ENCODE peak calls at places on chromosomes 13 and 19, in four cellular contexts. H is K562, V is HepG2, J is HEK293T. R is an unnamed sample.

GRCh38 chr13:50075619-50076097 is 60.4 kb downstream of the KCNRG start:
- DNase-seq in V (no peak), J (no peak), H (no peak), R (no peak)

GRCh38 chr19:58319241-58319640 is 7.6 kb upstream of the ZSCAN22 start:
- DNase-seq in H (no peak), V (no peak), J (no peak), R (no peak)

GRCh38 chr13:21219044-21219381 is 42.6 kb downstream of the MRPL57 start:
- DNase-seq in H (no peak), J (no peak), V (no peak), R (no peak)

GRCh38 chr13:67880916-67881315 is 650.8 kb upstream of the PCDH9 start:
- DNase-seq in H (no peak), J (no peak), V (no peak), R (no peak)

GRCh38 chr13:31797154-31797775 is 57.9 kb downstream of the RXFP2 start:
- DNase-seq in V (peak; percentile 3), J (peak; percentile 39), H (peak; percentile 1), R (no peak)

GRCh38 chr13:41827507-41828213 is 133.2 kb downstream of the VWA8 start:
- DNase-seq in J (no peak), H (no peak), V (no peak), R (no peak)

GRCh38 chr13:61128850-61129645 is 286.6 kb downstream of the PCDH20 start:
- DNase-seq in J (no peak), V (no peak), H (no peak), R (no peak)

GRCh38 chr13:67351915-67352314 is 121.8 kb upstream of the PCDH9 start:
- DNase-seq in V (no peak), H (no peak), J (no peak), R (no peak)

GRCh38 chr19:4713384-4713951 is 10.2 kb downstream of the DPP9 start:
- DNase-seq in J (no peak), V (no peak), H (no peak), R (no peak)

GRCh38 chr13:42041017-42041683 is 7.3 kb upstream of the DGKH start:
- DNase-seq in J (peak; percentile 40), V (no peak), H (peak; percentile 55), R (peak; percentile 55)

GRCh38 chr13:32229443-32229842 is 85.7 kb downstream of the ZAR1L start:
- DNase-seq in H (no peak), J (no peak), V (no peak), R (no peak)

GRCh38 chr13:111476197-111476596 is 155.8 kb downstream of the TEX29 start:
- DNase-seq in H (no peak), V (no peak), J (no peak), R (no peak)
- TF ChIP-seq SP1 in H (no peak), V (no peak), J (no peak), R (no peak)

GRCh38 chr13:64770743-64771142 is 2459.4 kb downstream of the PCDH9 start:
- DNase-seq in J (no peak), H (no peak), V (no peak), R (no peak)

DNA sequence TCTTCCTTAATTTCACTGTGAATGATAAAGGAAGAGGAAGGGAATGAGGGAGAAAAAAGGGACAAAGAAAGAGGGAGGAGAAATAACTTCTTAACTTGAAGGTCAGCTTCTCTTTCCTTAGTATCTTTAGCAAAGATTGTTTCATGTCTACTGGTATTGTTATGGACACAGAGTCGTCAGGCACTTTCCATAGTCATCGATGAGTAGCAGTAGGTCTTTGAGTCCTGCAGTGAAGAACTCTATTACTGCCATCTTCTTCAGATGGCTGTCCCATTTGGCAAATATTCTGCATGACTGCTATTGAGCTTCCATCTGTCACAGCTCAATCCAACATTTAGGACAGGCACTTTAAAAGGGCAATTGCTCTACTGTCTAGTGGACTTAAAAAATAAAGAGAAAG is 2463.1 kb downstream of the PCDH9 start:
- DNase-seq in J (no peak), V (no peak), H (no peak), R (no peak)
- TF ChIP-seq ELF4 in J (no peak), V (no peak), H (no peak), R (no peak)

DNA sequence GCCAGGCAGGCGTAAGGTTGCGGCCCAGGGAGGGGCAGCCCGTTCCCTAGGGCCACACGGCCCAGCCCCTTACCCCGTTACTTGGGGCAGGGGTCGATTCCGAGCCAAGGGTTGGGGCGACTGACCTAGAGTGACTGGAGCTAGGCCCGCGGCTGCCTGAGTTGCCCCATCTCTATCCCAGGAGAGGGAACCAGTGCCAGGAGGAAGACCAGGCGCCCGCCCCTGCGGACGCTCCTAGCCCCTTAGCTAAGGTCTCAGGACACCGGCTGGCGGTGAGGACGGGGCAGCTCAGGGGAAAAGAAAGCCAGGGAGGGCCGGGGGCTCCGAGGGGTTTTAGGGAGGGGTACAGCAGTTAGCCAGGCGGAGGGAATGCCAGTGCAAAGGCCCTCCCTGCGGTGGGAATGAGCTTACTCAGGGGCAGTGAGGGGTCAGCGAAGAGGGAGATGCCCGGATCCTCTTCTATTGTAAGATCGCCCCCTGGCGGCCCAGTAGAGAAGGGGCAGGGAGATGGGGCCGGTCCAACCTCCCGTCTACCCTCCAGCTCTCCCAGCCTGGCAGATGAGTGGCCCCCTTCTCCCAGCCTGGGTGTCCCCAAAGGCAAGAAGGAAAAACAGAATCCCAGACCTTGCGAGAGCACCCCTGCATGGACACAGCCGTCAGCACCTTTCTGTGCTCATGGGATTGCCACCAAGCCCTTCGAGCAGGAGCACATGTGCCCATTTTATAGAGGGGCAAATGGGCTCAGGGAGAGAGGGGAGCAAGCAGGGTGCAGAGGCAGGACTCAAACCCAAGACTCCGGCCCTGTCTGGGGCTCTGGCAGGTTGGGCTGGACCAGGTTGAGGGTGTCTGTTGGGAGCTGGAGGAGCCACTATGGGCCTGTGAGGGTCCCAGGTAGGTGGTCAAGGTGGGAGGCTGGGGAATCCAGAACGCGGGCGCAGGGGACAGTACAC is 16.3 kb downstream of the CILP2 start:
- DNase-seq in H (peak; percentile 78), J (peak; percentile 85), V (no peak), R (peak; percentile 84)
- TF ChIP-seq SP1 in H (no peak), J (no peak), V (no peak), R (peak; percentile 26)

GRCh38 chr13:99760456-99760855 is 211.1 kb downstream of the ZIC5 start:
- DNase-seq in H (no peak), V (no peak), J (no peak), R (no peak)

GRCh38 chr13:99758465-99759162 is 213.0 kb downstream of the ZIC5 start:
- DNase-seq in J (no peak), H (no peak), V (no peak), R (no peak)

GRCh38 chr13:99756281-99756680 is 215.3 kb downstream of the ZIC5 start:
- DNase-seq in H (no peak), J (no peak), V (peak; percentile 10), R (no peak)

GRCh38 chr13:99759163-99759552 is 212.4 kb downstream of the ZIC5 start:
- DNase-seq in H (no peak), V (no peak), J (no peak), R (no peak)

GRCh38 chr13:99757756-99758464 is 213.7 kb downstream of the ZIC5 start:
- DNase-seq in V (no peak), J (no peak), H (no peak), R (no peak)
- TF ChIP-seq ELF4 in V (no peak), J (no peak), H (no peak), R (no peak)

GRCh38 chr19:32576790-32577189 is 4.2 kb upstream of the PDCD5 start:
- DNase-seq in J (no peak), V (no peak), H (no peak), R (no peak)

GRCh38 chr19:32580353-32580900 is 563 bp upstream of the PDCD5 start:
- DNase-seq in V (no peak), J (no peak), H (no peak), R (peak; percentile 22)

GRCh38 chr19:32580901-32581703 is at the start of gene PDCD5:
- DNase-seq in H (peak; percentile 97), J (peak; percentile 97), V (peak; percentile 84), R (peak; percentile 92)

DNA sequence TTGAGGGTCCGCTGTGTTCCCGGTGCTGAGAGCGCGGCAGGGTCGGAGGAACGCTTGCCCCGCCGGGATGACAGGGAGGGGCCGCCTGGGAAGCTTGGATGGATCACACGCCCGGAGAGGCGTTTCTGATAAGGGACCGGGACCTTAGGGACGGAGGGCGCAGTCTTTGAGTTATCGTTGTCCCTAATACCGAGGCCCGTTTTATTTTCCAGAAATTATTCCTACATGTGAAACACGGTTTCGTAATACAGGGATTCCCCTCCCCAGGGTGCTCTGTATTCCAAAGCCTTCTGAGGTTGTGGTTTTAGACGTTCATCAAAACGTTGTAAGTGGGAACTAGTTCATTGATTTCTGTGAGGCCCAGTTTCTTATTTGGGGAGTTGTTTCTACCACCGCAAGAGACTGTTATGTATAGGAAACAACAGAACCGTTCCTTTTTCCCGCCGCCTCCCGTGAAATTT is 744 bp downstream of the PDCD5 start:
- DNase-seq in H (peak; percentile 60), V (no peak), J (peak; percentile 35), R (peak; percentile 21)
- TF ChIP-seq SP1 in H (no peak), V (no peak), J (no peak), R (no peak)

GRCh38 chr13:113991191-113991669 is 17.4 kb upstream of the C13orf46 start:
- DNase-seq in V (no peak), H (no peak), J (no peak), R (no peak)
- TF ChIP-seq ELF4 in V (no peak), H (no peak), J (no peak), R (no peak)

DNA sequence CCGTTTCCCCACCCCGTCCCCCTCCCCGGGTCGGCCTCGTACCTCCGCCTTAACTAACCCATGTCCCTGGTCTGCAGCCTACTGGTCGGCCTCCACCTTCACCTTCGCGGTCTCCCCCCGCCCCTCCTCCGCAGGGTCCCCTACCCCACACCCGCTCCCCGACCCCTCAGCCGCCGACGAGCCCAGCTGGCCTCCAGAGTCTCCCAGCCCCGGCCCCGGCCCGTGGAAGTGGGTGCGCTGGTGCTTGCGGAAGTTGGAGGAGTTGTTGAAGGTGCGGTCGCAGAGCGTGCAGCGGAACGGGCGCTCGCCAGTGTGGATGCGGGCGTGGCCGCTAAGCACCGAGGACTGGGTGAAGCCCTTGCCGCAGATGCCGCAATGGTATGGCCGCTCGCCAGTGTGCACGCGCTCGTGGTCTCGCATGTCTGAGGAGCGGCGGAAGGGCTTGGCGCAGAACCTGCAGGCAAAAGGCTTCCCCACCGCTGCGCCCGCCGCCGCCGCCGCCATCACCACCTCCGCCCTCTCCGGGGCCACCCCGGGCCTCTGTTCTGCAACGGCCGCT is 2.6 kb downstream of the ZNF784 start:
- DNase-seq in H (no peak), V (no peak), J (no peak), R (no peak)
- TF ChIP-seq SP1 in H (no peak), V (no peak), J (no peak), R (no peak)

GRCh38 chr13:101397742-101398141 is 18.6 kb downstream of the NALCN start:
- DNase-seq in J (no peak), H (no peak), V (no peak), R (no peak)

GRCh38 chr13:101399365-101399764 is 16.9 kb downstream of the NALCN start:
- DNase-seq in V (no peak), J (no peak), H (no peak), R (no peak)

GRCh38 chr13:101401196-101401595 is 15.1 kb downstream of the NALCN start:
- DNase-seq in J (no peak), V (no peak), H (no peak), R (no peak)

GRCh38 chr13:101398920-101399319 is 17.4 kb downstream of the NALCN start:
- DNase-seq in V (no peak), J (no peak), H (no peak), R (no peak)

DNA sequence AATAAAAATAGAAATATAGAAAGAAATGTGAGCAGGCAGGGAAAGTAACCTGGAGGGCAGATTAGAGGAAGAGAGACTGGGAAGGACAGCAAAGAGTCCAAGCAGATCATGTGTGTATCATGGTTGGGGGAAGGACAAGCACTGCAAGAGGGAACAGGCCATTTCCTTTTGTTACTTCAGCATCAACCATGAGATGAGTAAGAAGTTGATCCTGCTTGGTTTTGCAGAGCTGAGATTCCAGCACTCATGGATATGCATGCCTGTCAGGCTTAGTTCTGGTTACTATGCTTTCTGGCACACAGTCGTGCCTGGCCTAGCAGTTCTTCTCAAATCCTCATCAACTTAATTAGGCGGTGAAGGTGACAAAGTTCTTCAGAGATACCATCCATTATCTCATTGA is 18.1 kb downstream of the NALCN start:
- DNase-seq in H (no peak), V (no peak), J (no peak), R (no peak)
- TF ChIP-seq ELF4 in H (no peak), V (no peak), J (no peak), R (no peak)

R was measured in WTC11.